ENCODE peak calls at places on chromosomes 12 and 14, in five cellular contexts. N is cardiac muscle cell, D is PC-9, F is HAP-1, T is left ventricle myocardium inferior. B is an unnamed sample. For H3K4me1 and H3K27me3, the result is how much of the 10 kb centered on the place peaks cover.

GRCh38 chr14:101590062-101590461 is 28.8 kb downstream of the DIO3 start:
- DNase-seq in N (no peak), D (no peak), F (no peak), T (no peak), B (no peak)

GRCh38 chr12:104215638-104216297 is at the start of gene TXNRD1:
- DNase-seq in N (peak), D (peak), F (peak), T (peak), B (peak)

GRCh38 chr14:64170190-64170589 is 124.0 kb downstream of the ESR2 start:
- DNase-seq in N (no peak), D (no peak), F (no peak), T (no peak), B (no peak)

GRCh38 chr14:90521930-90522483 is 125.2 kb downstream of the CALM1 start:
- DNase-seq in N (no peak), D (no peak), F (no peak), T (no peak), B (peak)

GRCh38 chr12:58253663-58254062 is 312.3 kb downstream of the ATP23 start:
- DNase-seq in N (no peak), D (no peak), F (no peak), T (no peak), B (no peak)

GRCh38 chr12:21346542-21347205 is 12.0 kb upstream of the SLCO1A2 start:
- DNase-seq in N (no peak), D (no peak), F (no peak), T (no peak), B (no peak)

GRCh38 chr12:66688836-66689439 is 10.1 kb upstream of the GRIP1 start:
- DNase-seq in N (peak), D (peak), F (no peak), T (no peak), B (no peak)

GRCh38 chr14:65850429-65851145 is 438.1 kb downstream of the FUT8 start:
- DNase-seq in N (no peak), D (no peak), F (no peak), T (no peak), B (no peak)

GRCh38 chr14:37890095-37890494 is 294.7 kb downstream of the TTC6 start:
- DNase-seq in N (no peak), D (no peak), F (no peak), T (no peak), B (no peak)

GRCh38 chr12:30323008-30323407 is 372.7 kb downstream of the IPO8 start:
- DNase-seq in N (no peak), D (no peak), F (no peak), T (no peak), B (no peak)

GRCh38 chr12:52007158-52007921 is 594 bp downstream of the TAMALIN start:
- DNase-seq in N (no peak), D (no peak), F (no peak), T (peak), B (peak)

GRCh38 chr12:72491399-72491798 is 219.2 kb downstream of the TRHDE start:
- DNase-seq in N (no peak), D (no peak), F (no peak), T (no peak), B (no peak)

GRCh38 chr14:55926007-55926406 is 192.2 kb upstream of the PELI2 start:
- DNase-seq in N (no peak), D (no peak), F (no peak), T (no peak), B (no peak)

GRCh38 chr14:70955543-70956480 is 48.6 kb downstream of the PCNX1 start:
- DNase-seq in N (peak), D (peak), F (no peak), T (no peak), B (no peak)

GRCh38 chr12:130764475-130765185 is 48.5 kb upstream of the RIMBP2 start:
- DNase-seq in N (peak), D (no peak), F (no peak), T (no peak), B (no peak)

GRCh38 chr12:93390565-93391297 is 13.0 kb downstream of the NUDT4 start:
- DNase-seq in N (no peak), D (no peak), F (no peak), T (no peak), B (no peak)

GRCh38 chr12:3553681-3554546 is 62.9 kb downstream of the PRMT8 start:
- DNase-seq in N (no peak), D (no peak), F (no peak), T (no peak), B (peak)

GRCh38 chr14:49957089-49957852 is 64.4 kb downstream of the ARF6 start:
- DNase-seq in N (no peak), D (no peak), F (no peak), T (no peak), B (no peak)

GRCh38 chr12:76037130-76038105 is 5.8 kb upstream of the PHLDA1 start:
- DNase-seq in N (peak), D (no peak), F (peak), T (no peak), B (no peak)

GRCh38 chr12:30286345-30286926 is 409.2 kb downstream of the IPO8 start:
- DNase-seq in N (peak), D (no peak), F (peak), T (no peak), B (no peak)

GRCh38 chr12:75227132-75227531 is 17.5 kb upstream of the KCNC2 start:
- DNase-seq in N (no peak), D (no peak), F (no peak), T (no peak), B (no peak)

GRCh38 chr12:80567391-80567790 is 123.4 kb downstream of the PTPRQ start:
- DNase-seq in N (no peak), D (no peak), F (no peak), T (no peak), B (no peak)

GRCh38 chr12:107500310-107500709 is 185.3 kb upstream of the PWP1 start:
- DNase-seq in N (no peak), D (no peak), F (no peak), T (no peak), B (no peak)

GRCh38 chr12:50314629-50315312 is 31.5 kb upstream of the LIMA1 start:
- DNase-seq in N (peak), D (no peak), F (peak), T (no peak), B (no peak)

GRCh38 chr12:89821901-89822300 is 113.3 kb upstream of the ATP2B1 start:
- DNase-seq in N (no peak), D (no peak), F (peak), T (no peak), B (no peak)

GRCh38 chr12:12221560-12221959 is 45.3 kb downstream of the LRP6 start:
- DNase-seq in N (no peak), D (no peak), F (no peak), T (no peak), B (no peak)

GRCh38 chr14:76940057-76940456 is 88.5 kb downstream of the IRF2BPL start:
- DNase-seq in N (peak), D (no peak), F (no peak), T (no peak), B (no peak)

GRCh38 chr12:95037906-95038305 is 34.4 kb upstream of the NDUFA12 start:
- DNase-seq in N (no peak), D (no peak), F (no peak), T (no peak), B (no peak)

GRCh38 chr14:37585971-37586759 is 8.9 kb downstream of the FOXA1 start:
- DNase-seq in N (no peak), D (no peak), F (no peak), T (no peak), B (no peak)

GRCh38 chr12:121673013-121673441 is 3.6 kb upstream of the MORN3 start:
- DNase-seq in N (no peak), D (peak), F (no peak), T (no peak), B (no peak)

GRCh38 chr12:104823985-104824441 is 134.1 kb downstream of the SLC41A2 start:
- DNase-seq in N (no peak), D (no peak), F (no peak), T (no peak), B (peak)

GRCh38 chr14:104681689-104682074 is 7.7 kb upstream of the INF2 start:
- DNase-seq in N (peak), D (peak), F (peak), T (peak), B (peak)

GRCh38 chr12:118290130-118290529 is 82.6 kb downstream of the TAOK3 start:
- DNase-seq in N (no peak), D (no peak), F (no peak), T (no peak), B (no peak)

GRCh38 chr12:132014092-132014914 is 64.6 kb downstream of the EP400 start:
- DNase-seq in N (no peak), D (no peak), F (no peak), T (no peak), B (no peak)

GRCh38 chr14:54606631-54607133 is 39.8 kb downstream of the SAMD4A start:
- DNase-seq in N (no peak), D (no peak), F (no peak), T (no peak), B (no peak)

GRCh38 chr14:38278035-38278434 is 22.1 kb upstream of the CLEC14A start:
- DNase-seq in N (no peak), D (no peak), F (no peak), T (no peak), B (no peak)

DNA sequence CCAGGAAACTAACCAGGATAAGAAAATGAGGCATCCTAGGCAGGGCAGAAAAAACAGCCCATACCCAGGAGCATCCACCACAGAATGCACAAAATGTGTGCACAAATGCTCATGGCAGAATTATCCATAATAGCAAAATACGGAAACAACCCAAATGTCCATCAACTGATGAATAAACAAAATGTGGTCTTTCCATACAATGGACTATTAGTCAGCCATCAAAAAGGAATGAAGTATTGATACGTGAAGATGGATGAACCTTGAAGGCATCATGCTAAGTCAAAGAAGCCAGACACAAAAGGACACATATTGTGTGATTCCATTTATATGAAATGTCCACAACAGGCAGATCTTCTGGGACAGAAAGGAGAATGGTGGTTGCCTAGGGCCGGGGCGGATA is 19.1 kb downstream of the HRK start:
- DNase-seq in N (no peak), D (no peak), F (no peak), T (no peak), B (no peak)
- H3K4me3 ChIP-seq in N (no peak), D (no peak), F (no peak), T (no peak), B (no peak)

GRCh38 chr12:8644345-8645248 is 18.0 kb downstream of the MFAP5 start:
- DNase-seq in N (no peak), D (peak), F (no peak), T (no peak), B (no peak)

GRCh38 chr12:8648598-8649205 is 13.9 kb downstream of the MFAP5 start:
- DNase-seq in N (no peak), D (no peak), F (no peak), T (no peak), B (no peak)

GRCh38 chr12:8642775-8643174 is 19.9 kb downstream of the MFAP5 start:
- DNase-seq in N (no peak), D (peak), F (no peak), T (no peak), B (no peak)

DNA sequence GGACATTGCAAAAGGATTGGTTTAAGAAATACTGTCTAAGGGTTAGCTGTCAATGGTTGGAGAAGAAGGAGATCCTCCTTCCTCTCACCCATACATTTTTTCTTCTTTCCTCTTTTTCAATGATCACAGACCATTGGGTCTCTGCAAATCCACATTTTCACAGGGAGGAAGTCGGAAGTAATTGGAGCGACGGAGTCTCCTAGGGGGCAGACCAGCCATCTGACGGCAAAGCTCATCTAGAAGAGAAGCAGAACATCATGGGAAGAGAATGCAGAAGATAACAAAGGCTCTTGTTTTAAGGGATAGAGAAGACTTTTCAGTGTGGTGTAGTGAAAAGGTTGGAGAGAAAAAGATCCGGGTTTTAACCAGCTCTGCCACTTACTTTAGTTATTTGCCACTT is 14.7 kb downstream of the MFAP5 start:
- DNase-seq in N (no peak), D (no peak), F (no peak), T (no peak), B (no peak)
- H3K4me1 ChIP-seq in N (under half), D (under half), F (under half), T (under half), B (under half)

DNA sequence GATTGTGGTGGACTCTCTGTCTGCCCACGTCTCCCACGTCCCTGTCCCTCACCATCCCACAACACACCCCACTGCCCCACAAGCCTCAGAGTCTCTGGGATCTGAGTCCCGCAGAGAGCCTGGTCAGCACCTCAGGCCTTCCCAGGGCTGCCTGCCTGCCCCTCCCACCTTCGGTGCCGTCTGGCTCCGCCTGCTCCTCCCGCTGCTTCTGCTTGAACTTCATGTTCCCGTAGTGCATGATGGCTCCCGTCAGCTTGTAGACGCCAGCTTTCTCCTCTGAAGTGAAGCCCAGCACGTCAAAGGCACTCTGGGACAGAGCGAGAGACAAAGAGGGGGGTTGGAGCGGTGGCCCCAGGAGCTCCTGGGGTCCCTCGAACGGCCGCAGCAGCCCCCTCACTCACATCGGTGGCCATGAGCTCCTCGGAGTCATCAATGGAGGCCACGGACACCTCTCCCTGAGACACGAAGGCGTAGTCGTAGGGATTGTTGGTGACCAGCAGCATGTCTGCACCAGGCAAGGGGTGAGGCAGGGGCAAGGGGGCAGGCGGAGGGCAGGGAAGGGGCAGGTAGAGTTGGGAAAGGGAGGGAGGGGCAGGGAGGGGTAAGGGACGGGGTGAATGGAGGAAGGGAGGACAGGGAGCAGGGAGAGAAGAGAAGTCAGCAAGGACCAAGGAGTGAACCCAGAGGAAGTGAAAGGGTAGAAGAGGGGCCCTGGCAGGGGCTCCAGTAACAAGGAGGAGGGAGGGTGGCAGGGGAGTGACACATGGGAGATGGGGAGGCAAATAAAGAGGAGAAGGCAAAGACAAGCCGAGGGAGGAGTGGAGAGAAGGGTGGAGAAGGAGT is 5.6 kb downstream of the MYH6 start:
- DNase-seq in N (peak), D (no peak), F (no peak), T (peak), B (no peak)
- H3K27me3 ChIP-seq in N (under half), D (half or more), F (under half), T (under half), B (under half)

DNA sequence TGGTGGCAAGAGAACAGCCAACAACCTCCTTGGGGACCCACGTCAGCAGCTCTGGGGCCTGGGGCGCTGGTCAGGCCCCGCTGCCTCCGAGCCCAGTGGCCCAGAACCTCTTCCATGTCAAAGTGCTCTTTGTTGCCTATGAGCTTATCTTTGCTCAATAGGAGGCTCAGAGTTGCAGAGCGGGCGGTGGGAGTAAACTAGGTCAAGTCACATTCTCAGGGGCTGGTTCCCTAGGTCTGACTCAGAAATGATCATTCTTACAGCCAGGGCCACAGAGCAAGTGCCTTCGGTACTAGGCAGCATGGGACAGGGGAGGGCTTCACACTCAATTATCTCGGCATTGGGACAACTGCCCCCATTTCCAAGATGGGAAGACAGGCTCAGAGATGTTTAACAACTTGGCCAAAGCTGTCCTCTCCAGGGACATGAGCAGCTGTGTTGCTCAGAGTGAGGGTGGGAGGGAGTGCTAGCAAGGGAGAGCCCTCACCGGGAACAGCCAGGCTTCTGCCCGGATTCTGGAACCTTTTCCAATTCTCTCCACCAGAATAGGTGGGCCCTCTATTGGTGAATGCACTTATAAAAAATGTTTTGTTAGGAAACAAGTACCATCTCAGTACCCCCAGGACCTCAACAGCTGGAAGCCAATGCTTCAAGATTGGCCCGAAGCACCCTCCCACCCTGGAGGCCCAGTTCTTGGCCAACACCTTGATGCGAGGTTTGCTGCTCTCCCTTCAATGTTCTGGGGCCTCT is 11.9 kb downstream of the SLC25A29 start:
- DNase-seq in N (no peak), D (no peak), F (no peak), T (peak), B (peak)
- H3K4me3 ChIP-seq in N (no peak), D (no peak), F (no peak), T (no peak), B (no peak)

GRCh38 chr14:61466905-61467280 is 145.5 kb downstream of the PRKCH start:
- DNase-seq in N (no peak), D (no peak), F (no peak), T (no peak), B (no peak)

GRCh38 chr14:61469771-61470170 is 148.4 kb downstream of the PRKCH start:
- DNase-seq in N (no peak), D (no peak), F (no peak), T (no peak), B (no peak)

GRCh38 chr14:61468063-61468825 is 146.9 kb downstream of the PRKCH start:
- DNase-seq in N (no peak), D (no peak), F (no peak), T (no peak), B (no peak)

GRCh38 chr14:61466249-61466904 is 145.0 kb downstream of the PRKCH start:
- DNase-seq in N (peak), D (peak), F (no peak), T (peak), B (peak)

GRCh38 chr14:61467281-61467680 is 145.9 kb downstream of the PRKCH start:
- DNase-seq in N (no peak), D (no peak), F (no peak), T (no peak), B (peak)
- H3K4me1 ChIP-seq in N (half or more), D (half or more), F (under half), T (half or more), B (under half)

DNA sequence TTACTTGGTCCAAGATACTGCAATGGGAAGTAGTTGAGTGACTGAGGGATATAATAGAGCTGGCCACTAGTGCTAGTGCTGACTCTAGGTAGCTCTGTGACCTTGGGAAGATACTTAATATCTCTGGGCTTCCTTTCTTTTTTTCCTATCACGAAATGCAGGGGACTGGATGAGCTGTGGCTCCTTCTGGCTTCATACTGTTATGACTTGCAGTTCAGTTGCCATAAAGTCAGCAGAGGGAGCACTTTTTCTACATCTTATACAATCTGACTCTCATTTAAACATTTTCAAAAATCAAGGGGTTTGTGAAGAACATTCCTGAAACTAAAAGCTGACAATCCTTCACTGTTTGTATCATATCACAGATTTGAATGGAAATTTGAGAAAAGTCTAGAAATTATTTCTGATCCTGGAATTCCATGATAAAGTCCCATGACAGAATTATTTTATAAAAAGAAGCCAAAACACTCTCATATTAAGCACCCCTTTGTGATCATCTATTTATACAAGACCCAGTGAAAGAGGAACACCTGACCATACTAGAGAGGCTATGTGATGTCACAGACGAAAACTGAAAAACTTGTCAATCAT is 5.4 kb downstream of the BHLHE41 start:
- DNase-seq in N (peak), D (peak), F (peak), T (no peak), B (no peak)
- H3K27me3 ChIP-seq in N (half or more), D (under half), F (under half), T (under half), B (under half)

GRCh38 chr14:85991156-85991555 is 461.2 kb downstream of the FLRT2 start:
- DNase-seq in N (no peak), D (no peak), F (no peak), T (no peak), B (no peak)
- H3K4me3 ChIP-seq in N (no peak), D (no peak), F (no peak), T (no peak), B (no peak)

GRCh38 chr12:15208871-15209656 is 12.2 kb downstream of the RERG start:
- DNase-seq in N (no peak), D (no peak), F (no peak), T (no peak), B (peak)
- H3K4me1 ChIP-seq in N (under half), D (under half), F (under half), T (under half), B (under half)

B was measured in aorta.